ENCODE peak calls at places on chromosomes 6 and 20, in six cellular contexts. X, E, Q, O, Z and L are unnamed samples.

GRCh38 chr20:32777177-32777956 is 15.2 kb downstream of the DNMT3B start:
- DNase-seq in X (no peak), E (no peak), Q (no peak), O (no peak), Z (no peak), L (no peak)

GRCh38 chr6:142943746-142944125 is 1.2 kb downstream of the HIVEP2 start:
- DNase-seq in X (no peak), E (peak; percentile 29), Q (no peak), O (peak; percentile 16), Z (no peak), L (peak; percentile 9)

GRCh38 chr20:37961016-37961415 is 58.1 kb downstream of the VSTM2L start:
- DNase-seq in X (no peak), E (no peak), Q (no peak), O (no peak), Z (no peak), L (no peak)

GRCh38 chr20:4795394-4795793 is 73.7 kb downstream of the PRND start:
- DNase-seq in X (peak; percentile 53), E (no peak), Q (no peak), O (no peak), Z (peak; percentile 82), L (no peak)

GRCh38 chr20:20971810-20972209 is 134.3 kb downstream of the LINC00237 start:
- DNase-seq in X (no peak), E (no peak), Q (no peak), O (no peak), Z (no peak), L (no peak)

GRCh38 chr20:53938739-53939138 is 131.7 kb downstream of the BCAS1 start:
- DNase-seq in X (no peak), E (no peak), Q (no peak), O (no peak), Z (no peak), L (no peak)

GRCh38 chr6:112086744-112087135 is 542 bp downstream of the TUBE1 start:
- DNase-seq in X (no peak), E (no peak), Q (no peak), O (no peak), Z (no peak), L (peak; percentile 65)

GRCh38 chr6:34324738-34325444 is 67.6 kb downstream of the NUDT3 start:
- DNase-seq in X (no peak), E (no peak), Q (no peak), O (peak; percentile 26), Z (no peak), L (no peak)

GRCh38 chr20:54231006-54231405 is 23.1 kb downstream of the PFDN4 start:
- DNase-seq in X (no peak), E (no peak), Q (no peak), O (no peak), Z (no peak), L (no peak)

GRCh38 chr6:100479180-100480035 is 14.7 kb upstream of the SIM1 start:
- DNase-seq in X (no peak), E (no peak), Q (no peak), O (no peak), Z (no peak), L (peak; percentile 42)

GRCh38 chr6:8082954-8083858 is 19.0 kb upstream of the BLOC1S5 start:
- DNase-seq in X (no peak), E (no peak), Q (no peak), O (no peak), Z (no peak), L (peak; percentile 49)

GRCh38 chr6:16901777-16902176 is 140.5 kb upstream of the ATXN1 start:
- DNase-seq in X (no peak), E (no peak), Q (no peak), O (no peak), Z (peak; percentile 57), L (peak; percentile 52)